ENCODE peak calls at places on chromosomes 13 and 19, in eight cellular contexts. D is colonic mucosa, M is NCI-H345, S is foreskin keratinocyte, G is iPS DF 19.7, E is T-cell, Y is spleen, O is iPS-NIHi11. J is an unnamed sample.

GRCh38 chr13:107867701-107868661 is 347.4 kb downstream of the LIG4 start:
- DNase-seq in Y (no peak), E (no peak), S (peak), O (peak), D (no peak), M (peak), G (no peak), J (peak)

GRCh38 chr19:10111405-10111811 is at the start of gene P2RY11:
- DNase-seq in G (no peak), M (no peak), Y (peak), E (no peak), S (no peak), D (no peak), O (no peak), J (peak)

GRCh38 chr19:756232-756631 is 5.3 kb downstream of the MISP start:
- DNase-seq in G (no peak), D (no peak), S (peak), Y (no peak), O (peak), M (no peak), E (no peak), J (no peak)

GRCh38 chr19:4930664-4931063 is 21.4 kb downstream of the UHRF1 start:
- DNase-seq in O (no peak), S (no peak), E (no peak), M (no peak), G (no peak), Y (no peak), D (no peak), J (no peak)

GRCh38 chr19:3908266-3909054 is 24.4 kb upstream of the NMRK2 start:
- DNase-seq in O (no peak), E (no peak), D (no peak), Y (no peak), M (no peak), S (no peak), G (no peak), J (no peak)

GRCh38 chr19:55529636-55530230 is 7.2 kb downstream of the SBK2 start:
- DNase-seq in Y (no peak), G (no peak), M (no peak), O (no peak), S (no peak), D (no peak), E (no peak), J (no peak)

GRCh38 chr13:44837250-44837649 is 152.0 kb downstream of the NUFIP1 start:
- DNase-seq in M (no peak), Y (no peak), D (no peak), G (no peak), E (no peak), S (no peak), O (no peak), J (no peak)

GRCh38 chr19:1683869-1684572 is 31.6 kb upstream of the TCF3 start:
- DNase-seq in D (no peak), M (no peak), E (no peak), G (no peak), Y (no peak), S (no peak), O (no peak), J (no peak)

GRCh38 chr19:55647732-55648656 is at the start of gene CCDC106:
- DNase-seq in O (peak), E (no peak), D (peak), S (peak), G (no peak), M (peak), Y (peak), J (peak)

GRCh38 chr19:5470264-5470671 is 15.1 kb downstream of the ZNRF4 start:
- DNase-seq in S (peak), D (no peak), O (no peak), G (no peak), E (no peak), Y (no peak), M (peak), J (no peak)

GRCh38 chr19:10219678-10220077 is 11.5 kb downstream of the S1PR2 start:
- DNase-seq in M (no peak), O (peak), E (peak), S (no peak), D (no peak), G (peak), Y (no peak), J (no peak)

GRCh38 chr19:55676384-55676783 is 1.4 kb downstream of the EPN1 start:
- DNase-seq in Y (no peak), M (no peak), O (no peak), S (no peak), D (no peak), G (no peak), E (no peak), J (no peak)

GRCh38 chr13:72255908-72256307 is 388.9 kb upstream of the DACH1 start:
- DNase-seq in E (no peak), M (peak), G (peak), S (peak), D (peak), Y (no peak), O (peak), J (no peak)

GRCh38 chr19:11942843-11943108 is 17.9 kb downstream of the ZNF700 start:
- DNase-seq in M (no peak), S (no peak), E (no peak), D (no peak), O (no peak), Y (no peak), G (no peak), J (no peak)

GRCh38 chr19:13986348-13986904 is 19.7 kb downstream of the RFX1 start:
- DNase-seq in G (peak), S (peak), Y (peak), E (peak), D (peak), M (peak), O (peak), J (peak)

GRCh38 chr13:43785166-43785680 is 1.5 kb downstream of the ENOX1 start:
- DNase-seq in O (no peak), D (no peak), M (peak), E (no peak), G (no peak), Y (no peak), S (no peak), J (no peak)

GRCh38 chr13:43464578-43465264 is 322.1 kb downstream of the ENOX1 start:
- DNase-seq in Y (no peak), S (no peak), E (no peak), D (no peak), M (no peak), G (no peak), O (no peak), J (no peak)

GRCh38 chr19:43738780-43739211 is 16.0 kb downstream of the SMG9 start:
- DNase-seq in G (no peak), E (no peak), S (no peak), D (peak), Y (no peak), O (no peak), M (no peak), J (no peak)

GRCh38 chr13:36919833-36920611 is at the start of gene SMAD9:
- DNase-seq in S (no peak), D (peak), M (peak), O (peak), Y (no peak), G (no peak), E (no peak), J (peak)

GRCh38 chr13:107275945-107276614 is 708.1 kb upstream of the ARGLU1 start:
- DNase-seq in E (no peak), M (no peak), O (no peak), S (peak), G (no peak), D (no peak), Y (no peak), J (no peak)

GRCh38 chr19:50831026-50831396 is 2.4 kb downstream of the KLK15 start:
- DNase-seq in D (no peak), O (no peak), E (no peak), G (no peak), S (no peak), M (no peak), Y (no peak), J (no peak)

GRCh38 chr13:75635621-75636338 is at the start of gene LMO7:
- DNase-seq in S (no peak), D (peak), G (no peak), E (peak), M (peak), Y (peak), O (peak), J (peak)

GRCh38 chr13:99374994-99375805 is 68.0 kb upstream of the GPR183 start:
- DNase-seq in M (no peak), Y (peak), O (no peak), E (peak), S (no peak), D (peak), G (no peak), J (no peak)

GRCh38 chr13:27599845-27600553 is 20.3 kb downstream of the LNX2 start:
- DNase-seq in M (no peak), S (peak), D (no peak), E (no peak), O (peak), G (no peak), Y (no peak), J (no peak)

GRCh38 chr19:47480658-47481057 is 3.4 kb downstream of the KPTN start:
- DNase-seq in S (no peak), O (no peak), E (no peak), M (no peak), G (no peak), D (no peak), Y (no peak), J (no peak)

GRCh38 chr19:45682117-45682516 is 9.6 kb downstream of the SNRPD2 start:
- DNase-seq in M (no peak), D (no peak), O (no peak), S (no peak), E (no peak), Y (no peak), G (no peak), J (no peak)

GRCh38 chr13:27271572-27272096 is 1.0 kb downstream of the RASL11A start:
- DNase-seq in E (no peak), G (no peak), O (no peak), M (no peak), S (no peak), D (no peak), Y (peak), J (no peak)

GRCh38 chr13:36998624-36999041 is 507 bp downstream of the ALG5 start:
- DNase-seq in D (peak), Y (peak), G (no peak), O (peak), M (peak), E (no peak), S (no peak), J (no peak)

GRCh38 chr13:75635101-75635620 is 969 bp upstream of the LMO7 start:
- DNase-seq in D (no peak), S (no peak), O (no peak), E (no peak), G (no peak), Y (no peak), M (no peak), J (no peak)

GRCh38 chr19:48844472-48844871 is 8.2 kb upstream of the HSD17B14 start:
- DNase-seq in M (no peak), E (no peak), O (peak), G (no peak), Y (no peak), S (no peak), D (no peak), J (no peak)

GRCh38 chr13:97328222-97328790 is 105.7 kb upstream of the RAP2A start:
- DNase-seq in O (peak), G (peak), Y (no peak), M (no peak), E (no peak), D (no peak), S (peak), J (no peak)

J was measured in C1 segment of cervical spinal cord.